ENCODE peak calls at places on chromosomes 4 and X, in six cellular contexts. U is IMR-90, L is mesenchymal stem cell, B is neuronal stem cell, R is H1, F is trophoblast cell. M is an unnamed sample.

GRCh38 chrX:72123471-72124185 is 8.1 kb downstream of the RTL5 start:
- DNase-seq in U (peak), L (peak), B (peak), R (no peak), F (no peak), M (peak)

GRCh38 chrX:114272096-114272686 is 311.7 kb upstream of the HTR2C start:
- DNase-seq in F (no peak), L (peak), U (no peak), B (no peak), R (no peak), M (no peak)

GRCh38 chr4:119238068-119238722 is 25.7 kb downstream of the USP53 start:
- DNase-seq in F (peak), R (no peak), B (no peak), L (no peak), U (peak), M (no peak)

GRCh38 chr4:173014836-173015235 is 153.8 kb upstream of the GALNT7 start:
- DNase-seq in U (no peak), B (no peak), F (no peak), R (no peak), L (no peak), M (no peak)

GRCh38 chr4:76548704-76549103 is 113.7 kb downstream of the SHROOM3 start:
- DNase-seq in U (no peak), L (no peak), R (no peak), F (peak), B (no peak), M (no peak)

GRCh38 chr4:113383111-113383785 is 333.8 kb downstream of the ANK2 start:
- DNase-seq in F (no peak), R (no peak), U (peak), B (no peak), L (peak), M (no peak)

GRCh38 chr4:88535090-88535755 is 11.6 kb upstream of the PYURF start:
- DNase-seq in L (no peak), U (no peak), F (no peak), B (no peak), R (no peak), M (no peak)

GRCh38 chr4:173057442-173057841 is 111.2 kb upstream of the GALNT7 start:
- DNase-seq in B (no peak), L (peak), U (peak), F (no peak), R (no peak), M (no peak)

GRCh38 chr4:151045907-151046306 is 30.8 kb upstream of the LRBA start:
- DNase-seq in L (no peak), B (no peak), R (peak), F (no peak), U (no peak), M (peak)

GRCh38 chr4:42492977-42493376 is 95.7 kb downstream of the SHISA3 start:
- DNase-seq in B (no peak), L (no peak), U (no peak), R (no peak), F (no peak), M (no peak)

GRCh38 chrX:22273714-22274317 is 1.1 kb downstream of the CBLL2 start:
- DNase-seq in B (no peak), L (no peak), U (no peak), R (no peak), F (no peak), M (no peak)
- H4K91ac ChIP-seq in B (no peak), L (no peak), U (no peak), R (no peak), F (no peak), M (no peak)

GRCh38 chr4:40283968-40284367 is 51.2 kb upstream of the CHRNA9 start:
- DNase-seq in U (no peak), F (peak), L (no peak), R (no peak), B (no peak), M (no peak)

GRCh38 chr4:40280586-40280985 is 54.5 kb upstream of the CHRNA9 start:
- DNase-seq in F (no peak), B (no peak), U (no peak), L (no peak), R (no peak), M (no peak)

GRCh38 chr4:40283413-40283812 is 51.7 kb upstream of the CHRNA9 start:
- DNase-seq in L (no peak), B (no peak), R (no peak), U (no peak), F (peak), M (no peak)

GRCh38 chr4:40281099-40281498 is 54.0 kb upstream of the CHRNA9 start:
- DNase-seq in U (no peak), L (no peak), F (no peak), R (no peak), B (no peak), M (no peak)

DNA sequence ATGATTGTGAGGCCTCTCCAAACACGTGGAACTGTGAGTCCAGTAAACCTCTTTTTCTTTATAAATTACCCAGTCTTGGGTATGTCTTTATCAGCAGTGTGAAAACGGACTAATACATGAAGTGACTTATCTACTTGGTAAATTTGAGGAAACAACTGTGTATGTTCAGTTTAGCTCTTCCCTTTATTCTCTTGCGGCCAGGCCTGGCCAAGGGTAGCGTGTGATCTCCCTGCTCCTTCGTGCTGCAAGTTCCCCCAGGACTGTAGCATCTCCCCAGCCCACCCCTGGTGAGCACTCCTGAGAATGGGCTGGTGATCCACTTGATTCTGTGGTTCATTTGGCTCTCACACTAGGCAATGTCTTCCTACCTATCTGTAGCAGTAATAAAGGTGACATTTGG is 53.2 kb upstream of the CHRNA9 start:
- DNase-seq in L (no peak), U (no peak), R (no peak), F (no peak), B (no peak), M (no peak)
- H4K91ac ChIP-seq in L (no peak), U (no peak), R (no peak), F (no peak), B (no peak), M (no peak)

GRCh38 chrX:24760601-24761000 is 66.9 kb downstream of the POLA1 start:
- DNase-seq in L (peak), B (no peak), U (peak), F (no peak), R (no peak), M (no peak)
- H4K91ac ChIP-seq in L (no peak), B (no peak), U (no peak), F (no peak), R (no peak), M (no peak)

DNA sequence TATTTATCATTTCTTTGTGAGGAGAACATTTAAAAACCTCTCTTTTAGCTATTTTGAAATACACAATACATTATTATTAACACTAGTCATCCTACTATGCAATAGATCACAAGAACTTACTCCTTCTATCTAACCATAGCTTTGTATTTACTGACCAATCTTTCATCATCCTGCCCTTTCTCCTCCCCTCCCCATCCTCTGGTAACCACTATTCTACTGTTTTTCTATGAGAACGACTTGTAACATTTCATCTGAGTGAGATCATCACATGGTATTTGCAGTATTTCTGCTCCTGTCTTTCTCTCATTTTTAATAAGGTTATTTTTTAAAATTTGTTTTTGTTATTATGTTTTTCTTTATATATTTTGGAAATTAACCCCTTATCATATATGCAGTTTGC is 331.8 kb downstream of the TEX13C start:
- DNase-seq in R (no peak), F (no peak), L (no peak), U (no peak), B (no peak), M (no peak)
- H4K91ac ChIP-seq in R (no peak), F (no peak), L (no peak), U (no peak), B (no peak), M (no peak)

GRCh38 chrX:44843753-44844152 is at the start of gene DUSP21:
- DNase-seq in L (no peak), F (no peak), B (no peak), R (no peak), U (no peak), M (no peak)
- H4K91ac ChIP-seq in L (no peak), F (no peak), B (no peak), R (no peak), U (no peak), M (no peak)

DNA sequence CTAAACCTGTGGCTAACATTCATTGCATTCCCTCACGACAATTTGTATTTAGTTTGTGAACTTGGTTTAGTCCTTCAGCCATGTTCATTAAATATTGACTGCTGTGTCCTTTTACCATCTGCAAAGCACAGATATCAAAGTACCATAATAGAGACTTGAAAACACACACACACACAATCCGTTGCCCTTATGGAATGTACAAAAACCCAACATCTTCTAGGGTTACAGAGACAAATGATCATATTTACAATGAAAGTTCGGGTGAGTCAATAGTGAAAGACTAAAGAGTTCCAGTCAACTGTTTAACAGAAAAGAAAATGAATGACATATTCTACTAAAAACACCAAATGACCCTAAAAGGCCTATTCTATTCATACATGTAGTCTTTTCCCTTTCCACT is 50.8 kb upstream of the TXK start:
- DNase-seq in B (no peak), R (no peak), F (no peak), U (peak), L (no peak), M (no peak)
- H4K91ac ChIP-seq in B (no peak), R (no peak), F (no peak), U (no peak), L (no peak), M (no peak)

DNA sequence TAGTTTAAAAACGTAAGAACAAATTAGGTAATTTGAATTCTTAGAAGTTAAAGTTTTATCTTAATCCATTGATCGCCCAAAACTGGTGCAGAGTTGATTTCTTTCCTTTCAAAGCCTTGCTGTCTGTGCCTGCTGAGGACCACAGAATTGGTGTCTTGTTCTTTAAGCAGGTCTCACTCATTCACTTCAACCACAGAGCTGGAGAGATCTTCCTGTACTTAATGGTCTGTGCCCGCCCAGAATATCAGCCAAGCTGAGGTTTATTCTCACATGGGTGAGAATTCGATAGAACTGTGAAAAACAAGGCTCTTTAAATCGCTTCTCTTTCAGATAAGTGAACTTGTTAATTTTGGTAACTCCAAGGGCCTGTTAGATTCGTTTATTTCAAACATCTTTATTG is 31.6 kb downstream of the DCUN1D4 start:
- DNase-seq in L (no peak), R (no peak), U (no peak), B (no peak), F (no peak), M (no peak)
- H4K91ac ChIP-seq in L (no peak), R (no peak), U (no peak), B (no peak), F (no peak), M (no peak)

M was measured in H9.